ENCODE peak calls at places on chromosomes 7 and 10, in ten cellular contexts. I is activated naive CD8-positive, alpha-beta T cell treated with anti-CD3 and anti-CD28 coated beads, Interleukin-2, amount 50 U/mL, for 24 hours; K is activated gamma-delta T cell treated with anti-CD3 and anti-CD28 coated beads, Interleukin-2, amount 50 U/mL, for 16 hours; O is HL-60; W is stimulated activated CD8-positive, alpha-beta memory T cell treated with anti-CD3 and anti-CD28 coated beads, Interleukin-2, amount 100 ng/mL, for 1 hour; Y is fibroblast of pulmonary artery; H is fibroblast of mammary gland; T is IMR-90; U is dermis microvascular lymphatic vessel endothelial cell; D is activated CD4-positive, alpha-beta T cell treated with anti-CD3 and anti-CD28 coated beads for 36 hours. Z is an unnamed sample.

GRCh38 chr7:116829493-116829892 is 32.9 kb upstream of the CAPZA2 start:
- DNase-seq in K (no peak), T (no peak), D (no peak), O (no peak), I (no peak), U (no peak), W (no peak), Y (no peak), H (no peak), Z (no peak)

GRCh38 chr10:51311232-51311631 is 236.9 kb downstream of the PRKG1 start:
- DNase-seq in D (no peak), O (no peak), K (no peak), Y (peak; percentile 30), U (no peak), W (no peak), T (peak; percentile 39), I (no peak), H (peak; percentile 55), Z (peak; percentile 46)

GRCh38 chr7:22582860-22583640 is 83.1 kb upstream of the STEAP1B start:
- DNase-seq in Y (peak; percentile 94), O (no peak), T (peak; percentile 89), H (peak; percentile 75), W (no peak), K (no peak), D (no peak), U (no peak), I (no peak), Z (peak; percentile 91)

GRCh38 chr10:70799124-70799523 is 13.9 kb upstream of the TBATA start:
- DNase-seq in K (no peak), I (no peak), T (no peak), O (peak; percentile 23), W (no peak), Y (no peak), U (no peak), D (no peak), H (no peak), Z (peak; percentile 25)

GRCh38 chr7:55019691-55020480 is 1.1 kb downstream of the EGFR start:
- DNase-seq in T (no peak), H (no peak), I (no peak), K (no peak), U (no peak), Y (no peak), O (no peak), D (no peak), W (no peak), Z (peak; percentile 50)

GRCh38 chr7:64905547-64905946 is 2.5 kb downstream of the ZNF273 start:
- DNase-seq in U (no peak), T (no peak), O (no peak), H (no peak), K (no peak), Y (no peak), W (no peak), D (no peak), I (no peak), Z (no peak)

GRCh38 chr10:97589479-97589878 is at the start of gene C10orf62:
- DNase-seq in H (no peak), U (no peak), T (no peak), K (no peak), I (no peak), O (no peak), D (no peak), Y (no peak), W (no peak), Z (no peak)

GRCh38 chr7:119283353-119283752 is 989.6 kb upstream of the KCND2 start:
- DNase-seq in Y (no peak), D (no peak), W (no peak), T (no peak), H (no peak), K (no peak), O (no peak), U (no peak), I (no peak), Z (no peak)

GRCh38 chr7:116526897-116527296 is 2.1 kb downstream of the CAV1 start:
- DNase-seq in T (no peak), Y (no peak), D (no peak), W (no peak), I (no peak), H (peak; percentile 61), K (no peak), U (no peak), O (no peak), Z (peak; percentile 53)

GRCh38 chr7:125775319-125775718 is 845.7 kb upstream of the POT1 start:
- DNase-seq in Y (no peak), W (no peak), H (no peak), O (no peak), K (no peak), T (no peak), D (no peak), I (no peak), U (no peak), Z (no peak)

GRCh38 chr7:130290745-130291144 is 2.2 kb upstream of the CPA4 start:
- DNase-seq in O (no peak), H (peak; percentile 68), W (no peak), I (no peak), U (no peak), K (no peak), T (peak; percentile 77), Y (peak; percentile 67), D (no peak), Z (peak; percentile 66)

GRCh38 chr7:91310829-91311460 is 46.7 kb downstream of the FZD1 start:
- DNase-seq in I (no peak), D (no peak), K (no peak), T (peak; percentile 52), O (no peak), W (no peak), Y (peak; percentile 22), H (peak; percentile 85), U (no peak), Z (peak; percentile 36)

GRCh38 chr7:154985230-154985629 is 17.7 kb downstream of the PAXIP1 start:
- DNase-seq in H (no peak), D (no peak), O (no peak), T (no peak), W (no peak), I (no peak), Y (no peak), U (no peak), K (no peak), Z (no peak)

GRCh38 chr10:12353399-12354027 is 4.2 kb downstream of the CAMK1D start:
- DNase-seq in K (no peak), W (no peak), T (no peak), U (no peak), Y (no peak), H (no peak), D (peak; percentile 40), O (no peak), I (no peak), Z (no peak)

GRCh38 chr7:4461511-4461910 is 220.6 kb upstream of the FOXK1 start:
- DNase-seq in W (no peak), D (no peak), K (no peak), I (no peak), H (no peak), Y (no peak), U (no peak), O (peak; percentile 1), T (no peak), Z (no peak)

GRCh38 chr10:62618576-62619408 is 185.7 kb upstream of the ADO start:
- DNase-seq in D (no peak), W (no peak), Y (peak; percentile 81), I (no peak), O (peak; percentile 86), T (peak; percentile 89), H (peak; percentile 83), K (no peak), U (no peak), Z (peak; percentile 97)

Z was measured in EH.